ENCODE peak calls at places on chromosome 16, in five cellular contexts. E is lower leg skin, K is K562, O is GM12892, H is esophagus squamous epithelium. D is an unnamed sample.

GRCh38 chr16:89345663-89346150 is 128.2 kb downstream of the ZNF778 start:
- DNase-seq in E (no peak), K (no peak), O (no peak), H (no peak), D (no peak)

GRCh38 chr16:84535408-84535807 is 30.9 kb upstream of the MEAK7 start:
- DNase-seq in E (no peak), K (no peak), O (no peak), H (no peak), D (no peak)

GRCh38 chr16:65044861-65045260 is 77.0 kb downstream of the CDH11 start:
- DNase-seq in E (no peak), K (no peak), O (no peak), H (no peak), D (peak; percentile 20)

GRCh38 chr16:17467923-17468540 is 2.7 kb downstream of the XYLT1 start:
- DNase-seq in E (peak; percentile 90), K (peak; percentile 34), O (no peak), H (no peak), D (peak; percentile 81)

GRCh38 chr16:84355149-84355548 is 13.2 kb upstream of the ATP2C2 start:
- DNase-seq in E (no peak), K (no peak), O (no peak), H (no peak), D (no peak)

GRCh38 chr16:30458561-30459394 is 13.1 kb upstream of the SEPHS2 start:
- DNase-seq in E (peak; percentile 87), K (no peak), O (peak; percentile 56), H (no peak), D (no peak)

GRCh38 chr16:56362706-56363105 is 62.6 kb downstream of the AMFR start:
- DNase-seq in E (peak; percentile 80), K (no peak), O (no peak), H (no peak), D (no peak)

GRCh38 chr16:13680021-13680672 is 239.8 kb upstream of the ERCC4 start:
- DNase-seq in E (no peak), K (no peak), O (no peak), H (no peak), D (no peak)

GRCh38 chr16:88672776-88673175 is 9.9 kb upstream of the MVD start:
- DNase-seq in E (no peak), K (no peak), O (no peak), H (no peak), D (no peak)

GRCh38 chr16:85878875-85879274 is 20.1 kb upstream of the IRF8 start:
- DNase-seq in E (peak; percentile 78), K (no peak), O (no peak), H (no peak), D (no peak)

GRCh38 chr16:29811896-29812665 is at the start of gene PRRT2:
- DNase-seq in E (peak; percentile 93), K (peak; percentile 66), O (no peak), H (no peak), D (peak; percentile 80)

GRCh38 chr16:73048292-73049050 is 543 bp upstream of the ZFHX3 start:
- DNase-seq in E (no peak), K (no peak), O (no peak), H (no peak), D (peak; percentile 32)

GRCh38 chr16:77840623-77841274 is 52.4 kb downstream of the VAT1L start:
- DNase-seq in E (no peak), K (no peak), O (no peak), H (no peak), D (no peak)

GRCh38 chr16:27600386-27600785 is 50.4 kb downstream of the KATNIP start:
- DNase-seq in E (no peak), K (no peak), O (no peak), H (no peak), D (no peak)

GRCh38 chr16:87560428-87561199 is 41.7 kb upstream of the JPH3 start:
- DNase-seq in E (no peak), K (peak; percentile 98), O (no peak), H (no peak), D (peak; percentile 60)

GRCh38 chr16:55367301-55367745 is 43.3 kb downstream of the IRX6 start:
- DNase-seq in E (no peak), K (no peak), O (no peak), H (no peak), D (no peak)

GRCh38 chr16:85798283-85798776 is 1.0 kb downstream of the EMC8 start:
- DNase-seq in E (no peak), K (peak; percentile 34), O (no peak), H (no peak), D (no peak)

GRCh38 chr16:89670496-89671431 is 13.1 kb downstream of the SPATA33 start:
- DNase-seq in E (no peak), K (no peak), O (no peak), H (no peak), D (no peak)

GRCh38 chr16:23509763-23510153 is 536 bp downstream of the GGA2 start:
- DNase-seq in E (no peak), K (peak; percentile 47), O (no peak), H (no peak), D (peak; percentile 50)

GRCh38 chr16:89300311-89300975 is 82.9 kb downstream of the ZNF778 start:
- DNase-seq in E (no peak), K (no peak), O (no peak), H (no peak), D (peak; percentile 74)

GRCh38 chr16:87541882-87542234 is 49.0 kb upstream of the ZCCHC14 start:
- DNase-seq in E (no peak), K (no peak), O (no peak), H (no peak), D (no peak)

DNA sequence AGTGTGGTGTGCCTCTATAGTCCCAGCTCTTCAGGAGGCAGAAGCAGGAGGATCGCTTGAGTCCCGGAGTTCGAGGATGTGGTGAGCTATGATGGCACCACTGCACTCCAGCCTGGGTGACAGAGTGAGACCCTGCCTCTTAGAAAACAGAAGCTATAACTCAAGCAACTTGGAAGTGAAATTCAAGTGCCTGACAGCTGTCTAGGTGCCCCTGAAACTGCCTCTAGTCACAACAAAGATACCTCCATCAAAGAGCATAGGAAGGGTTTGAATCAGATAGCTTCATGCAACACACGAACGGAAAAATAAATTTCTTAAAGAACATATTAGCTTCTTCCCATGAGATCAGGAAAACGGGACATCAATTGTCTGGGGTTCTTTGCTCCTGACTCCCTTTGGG is 860 bp upstream of the PLCG2 start:
- DNase-seq in E (no peak), K (no peak), O (no peak), H (no peak), D (no peak)
- TF ChIP-seq POLR2A in E (no peak), K (no peak), O (no peak), H (no peak), D (no peak)

GRCh38 chr16:79769320-79770243 is 169.0 kb upstream of the MAF start:
- DNase-seq in E (no peak), K (peak; percentile 16), O (no peak), H (no peak), D (no peak)

GRCh38 chr16:79768594-79768993 is 168.1 kb upstream of the MAF start:
- DNase-seq in E (no peak), K (no peak), O (no peak), H (no peak), D (peak; percentile 44)

GRCh38 chr16:79764415-79765149 is 164.0 kb upstream of the MAF start:
- DNase-seq in E (no peak), K (no peak), O (no peak), H (no peak), D (no peak)

GRCh38 chr16:79770244-79771064 is 169.9 kb upstream of the MAF start:
- DNase-seq in E (peak; percentile 98), K (peak; percentile 97), O (peak; percentile 80), H (peak; percentile 17), D (peak; percentile 96)

GRCh38 chr16:79767597-79768280 is 167.2 kb upstream of the MAF start:
- DNase-seq in E (no peak), K (no peak), O (no peak), H (no peak), D (peak; percentile 54)
- TF ChIP-seq POLR2A in E (no peak), K (no peak), O (no peak), H (no peak), D (no peak)

GRCh38 chr16:15648135-15648730 is 1.8 kb upstream of the NDE1 start:
- DNase-seq in E (peak; percentile 53), K (no peak), O (no peak), H (no peak), D (peak; percentile 2)
- TF ChIP-seq POLR2A in E (no peak), K (no peak), O (no peak), H (no peak), D (no peak)

GRCh38 chr16:66979011-66979717 is 9.2 kb upstream of the CES4A start:
- DNase-seq in E (peak; percentile 89), K (peak; percentile 51), O (no peak), H (no peak), D (peak; percentile 56)
- TF ChIP-seq POLR2A in E (no peak), K (no peak), O (no peak), H (no peak), D (no peak)